ENCODE peak calls at places on chromosomes 12 and 14, in four cellular contexts. O, N, R and D are unnamed samples.

GRCh38 chr12:123153906-123154305 is 3.0 kb upstream of the PITPNM2 start:
- DNase-seq in O (no peak), N (no peak), R (no peak), D (no peak)

GRCh38 chr12:6853626-6854025 is 1.7 kb downstream of the USP5 start:
- DNase-seq in O (no peak), N (no peak), R (no peak), D (no peak)

GRCh38 chr12:42103155-42103554 is 41.5 kb downstream of the GXYLT1 start:
- DNase-seq in O (no peak), N (no peak), R (no peak), D (no peak)

GRCh38 chr14:20754308-20754707 is 8.6 kb downstream of the EDDM3A start:
- DNase-seq in O (no peak), N (no peak), R (no peak), D (no peak)

GRCh38 chr14:70663707-70664179 is 22.0 kb downstream of the TTC9 start:
- DNase-seq in O (no peak), N (no peak), R (no peak), D (no peak)

GRCh38 chr14:89507926-89508460 is 91.0 kb upstream of the FOXN3 start:
- DNase-seq in O (no peak), N (no peak), R (peak), D (peak)

GRCh38 chr12:89349814-89350213 is 2.5 kb downstream of the DUSP6 start:
- DNase-seq in O (peak), N (peak), R (peak), D (no peak)

GRCh38 chr12:12779529-12779928 is 5.9 kb upstream of the APOLD1 start:
- DNase-seq in O (peak), N (no peak), R (peak), D (no peak)

GRCh38 chr12:124663206-124663605 is 95.8 kb upstream of the NCOR2 start:
- DNase-seq in O (no peak), N (peak), R (no peak), D (no peak)

GRCh38 chr12:71129364-71129763 is 28.4 kb downstream of the TSPAN8 start:
- DNase-seq in O (no peak), N (no peak), R (no peak), D (no peak)

GRCh38 chr14:94088516-94088915 is 7.4 kb downstream of the IFI27L1 start:
- DNase-seq in O (no peak), N (no peak), R (peak), D (no peak)

GRCh38 chr12:130799051-130799450 is 40.0 kb downstream of the STX2 start:
- DNase-seq in O (no peak), N (no peak), R (peak), D (no peak)

GRCh38 chr14:105148604-105149145 is 19.9 kb downstream of the JAG2 start:
- DNase-seq in O (no peak), N (no peak), R (no peak), D (no peak)

GRCh38 chr12:6758511-6758910 is 5.6 kb upstream of the MLF2 start:
- DNase-seq in O (no peak), N (no peak), R (no peak), D (no peak)

GRCh38 chr12:106956048-106956935 is 585 bp downstream of the TMEM263 start:
- DNase-seq in O (peak), N (peak), R (peak), D (peak)

GRCh38 chr14:103122578-103123127 is 608 bp upstream of the TNFAIP2 start:
- DNase-seq in O (peak), N (no peak), R (no peak), D (no peak)

GRCh38 chr14:36617824-36618223 is 35.4 kb upstream of the NKX2-8 start:
- DNase-seq in O (peak), N (no peak), R (no peak), D (no peak)

GRCh38 chr14:34324363-34324795 is 137.7 kb downstream of the SPTSSA start:
- DNase-seq in O (no peak), N (no peak), R (peak), D (peak)

GRCh38 chr14:100533647-100534485 is 53.4 kb downstream of the BEGAIN start:
- DNase-seq in O (no peak), N (no peak), R (no peak), D (peak)

GRCh38 chr12:96503971-96504370 is 14.6 kb downstream of the CFAP54 start:
- DNase-seq in O (no peak), N (no peak), R (no peak), D (no peak)

GRCh38 chr12:14665354-14666348 is 30.7 kb downstream of the GUCY2C start:
- DNase-seq in O (no peak), N (no peak), R (no peak), D (no peak)

GRCh38 chr14:100417466-100417865 is 94.3 kb downstream of the SLC25A47 start:
- DNase-seq in O (no peak), N (peak), R (peak), D (peak)

GRCh38 chr12:1595026-1595561 is 713 bp upstream of the FBXL14 start:
- DNase-seq in O (no peak), N (peak), R (no peak), D (no peak)